ENCODE peak calls at places on chromosomes 3 and 15, in nine cellular contexts. D is heart left ventricle; T is EL; K is kidney tubule cell; W is globus pallidus; L is neuronal stem cell; A is stromal cell of bone marrow; I is CD8-positive, alpha-beta T cell; N is NCI-H345. E is an unnamed sample.

GRCh38 chr3:58713715-58714401 is 47.3 kb upstream of the FAM3D start:
- DNase-seq in N (no peak), W (no peak), I (no peak), D (no peak), L (no peak), T (no peak), A (no peak), K (no peak), E (no peak)

GRCh38 chr3:170553788-170554620 is 31.9 kb downstream of the SLC7A14 start:
- DNase-seq in K (no peak), I (no peak), N (no peak), L (no peak), T (no peak), A (no peak), W (peak; percentile 47), D (no peak), E (no peak)

GRCh38 chr3:152300029-152300764 is 31.5 kb downstream of the MBNL1 start:
- DNase-seq in K (no peak), A (no peak), I (no peak), T (no peak), N (no peak), W (no peak), D (no peak), L (no peak), E (no peak)

GRCh38 chr3:64916937-64917336 is 229.1 kb upstream of the ADAMTS9 start:
- DNase-seq in A (no peak), I (no peak), K (no peak), D (no peak), T (no peak), L (no peak), W (no peak), N (no peak), E (no peak)

GRCh38 chr3:150603090-150603887 is at the start of gene SELENOT:
- DNase-seq in T (peak; percentile 96), K (peak; percentile 96), L (peak; percentile 96), D (peak; percentile 96), A (peak; percentile 92), W (peak; percentile 93), N (peak; percentile 87), I (peak; percentile 92), E (peak; percentile 97)

GRCh38 chr15:83288381-83288801 is 3.9 kb upstream of the BNC1 start:
- DNase-seq in W (no peak), K (peak; percentile 37), A (no peak), L (no peak), D (no peak), I (no peak), N (no peak), T (peak; percentile 33), E (no peak)

GRCh38 chr3:157092219-157092618 is 67.7 kb downstream of the CCNL1 start:
- DNase-seq in W (no peak), D (no peak), I (no peak), A (no peak), K (no peak), T (no peak), N (no peak), L (no peak), E (no peak)

GRCh38 chr15:86756688-86757087 is 677.0 kb downstream of the AGBL1 start:
- DNase-seq in N (no peak), L (no peak), I (no peak), T (no peak), D (no peak), K (no peak), W (no peak), A (no peak), E (no peak)

GRCh38 chr15:33411596-33412545 is 101.1 kb downstream of the RYR3 start:
- DNase-seq in W (no peak), K (no peak), A (no peak), T (no peak), N (no peak), L (no peak), D (no peak), I (no peak), E (no peak)

E was measured in HEK293T.